ENCODE peak calls at places on chromosomes 12 and 14, in ten cellular contexts. L is H7; Y is right cardiac atrium; S is aorta; X is fibroblast of gingiva; C is stimulated activated CD8-positive, alpha-beta memory T cell treated with anti-CD3 and anti-CD28 coated beads, Interleukin-2, amount 100 ng/mL, for 1 hour; K is NCI-H748 treated with DMSO at 0.1 percent for 48 hours; E is cardiac septum; Z is NCI-H1092 treated with DMSO at 0.1 percent for 48 hours; A is effector CD4-positive, alpha-beta T cell. W is an unnamed sample.
A peak's percentile ranks its signal among the peaks of the same experiment; 100 is the strongest.

GRCh38 chr14:93712079-93712837 is 76.0 kb downstream of the PRIMA1 start:
- DNase-seq in K (no peak), X (no peak), Z (no peak), E (no peak), S (no peak), C (no peak), L (peak; percentile 52), Y (no peak), A (no peak), W (no peak)

GRCh38 chr12:46500673-46501072 is 128.1 kb upstream of the SLC38A2 start:
- DNase-seq in Z (no peak), L (no peak), C (no peak), A (no peak), K (no peak), E (no peak), Y (no peak), X (no peak), S (no peak), W (no peak)

GRCh38 chr12:88553941-88554658 is 26.2 kb downstream of the KITLG start:
- DNase-seq in K (peak; percentile 94), Z (peak; percentile 86), C (no peak), L (no peak), X (peak; percentile 98), A (no peak), E (no peak), S (no peak), Y (no peak), W (no peak)

GRCh38 chr12:45124485-45125155 is 73.7 kb upstream of the DBX2 start:
- DNase-seq in L (no peak), C (no peak), S (no peak), Y (no peak), K (no peak), E (no peak), X (no peak), A (no peak), Z (no peak), W (no peak)

GRCh38 chr14:69010632-69011031 is 31.5 kb upstream of the ACTN1 start:
- DNase-seq in Y (no peak), C (no peak), A (no peak), K (no peak), L (no peak), X (no peak), S (no peak), Z (no peak), E (no peak), W (no peak)

GRCh38 chr12:98422809-98423208 is 92.6 kb upstream of the TMPO start:
- DNase-seq in A (no peak), K (peak; percentile 8), Z (no peak), S (no peak), X (no peak), C (no peak), L (peak; percentile 53), Y (no peak), E (no peak), W (no peak)

GRCh38 chr14:101256266-101256665 is 305.0 kb upstream of the DIO3 start:
- DNase-seq in L (peak; percentile 8), Z (no peak), C (no peak), S (no peak), X (no peak), K (no peak), Y (no peak), E (no peak), A (no peak), W (no peak)

GRCh38 chr12:96294831-96295230 is 100.7 kb downstream of the ELK3 start:
- DNase-seq in K (no peak), X (peak; percentile 21), E (no peak), C (no peak), Z (no peak), S (no peak), A (no peak), L (no peak), Y (no peak), W (no peak)

GRCh38 chr14:99590746-99591555 is 13.1 kb downstream of the CCDC85C start:
- DNase-seq in A (no peak), K (no peak), E (no peak), C (no peak), Z (peak; percentile 48), S (no peak), X (no peak), Y (no peak), L (peak; percentile 60), W (no peak)

GRCh38 chr14:82642425-82642824 is 1108.8 kb upstream of the SEL1L start:
- DNase-seq in A (no peak), Z (no peak), E (no peak), X (no peak), Y (no peak), C (no peak), S (no peak), L (peak; percentile 3), K (no peak), W (peak; percentile 65)

GRCh38 chr12:46320731-46321130 is 51.8 kb downstream of the SLC38A2 start:
- DNase-seq in A (no peak), X (no peak), S (no peak), Z (no peak), Y (no peak), L (no peak), K (no peak), E (no peak), C (no peak), W (no peak)

GRCh38 chr12:19223018-19223417 is 93.5 kb downstream of the PLEKHA5 start:
- DNase-seq in E (no peak), C (no peak), K (peak; percentile 21), Z (peak; percentile 87), A (no peak), S (no peak), Y (no peak), X (no peak), L (no peak), W (no peak)

GRCh38 chr14:89660183-89660582 is 243.2 kb upstream of the FOXN3 start:
- DNase-seq in Y (peak; percentile 18), S (no peak), C (no peak), K (no peak), A (no peak), E (no peak), X (peak; percentile 60), Z (no peak), L (no peak), W (no peak)

GRCh38 chr12:1213205-1213604 is 222.2 kb downstream of the ERC1 start:
- DNase-seq in Z (no peak), E (no peak), S (no peak), K (no peak), X (no peak), L (no peak), Y (no peak), C (no peak), A (no peak), W (no peak)

GRCh38 chr12:126966498-126966897 is 1300.5 kb upstream of the TMEM132C start:
- DNase-seq in Y (no peak), L (no peak), K (no peak), E (no peak), A (no peak), C (no peak), Z (no peak), S (no peak), X (no peak), W (no peak)

GRCh38 chr14:90553298-90553920 is 156.6 kb downstream of the CALM1 start:
- DNase-seq in Z (peak; percentile 48), Y (no peak), X (no peak), A (no peak), E (no peak), C (no peak), L (peak; percentile 79), K (no peak), S (peak; percentile 29), W (no peak)

GRCh38 chr14:75120546-75121291 is 6.1 kb downstream of the NEK9 start:
- DNase-seq in A (no peak), L (no peak), Z (no peak), C (no peak), E (no peak), K (no peak), X (no peak), S (no peak), Y (no peak), W (no peak)

GRCh38 chr12:40063424-40063823 is 42.5 kb downstream of the SLC2A13 start:
- DNase-seq in S (no peak), Z (no peak), C (no peak), Y (peak; percentile 5), E (no peak), K (peak; percentile 34), L (no peak), X (peak; percentile 58), A (no peak), W (no peak)

GRCh38 chr14:100237735-100238418 is 1.1 kb upstream of the YY1 start:
- DNase-seq in L (peak; percentile 77), A (peak; percentile 23), E (no peak), Y (no peak), S (peak; percentile 71), K (peak; percentile 21), X (peak; percentile 33), Z (peak; percentile 43), C (no peak), W (no peak)

GRCh38 chr12:124205405-124205804 is 89.5 kb upstream of the RFLNA start:
- DNase-seq in E (no peak), Y (no peak), S (no peak), L (no peak), A (no peak), C (no peak), X (no peak), Z (no peak), K (no peak), W (no peak)

GRCh38 chr12:113391145-113391544 is 12.5 kb downstream of the SDS start:
- DNase-seq in L (no peak), S (no peak), K (no peak), E (no peak), X (no peak), C (no peak), Z (no peak), Y (no peak), A (no peak), W (no peak)

GRCh38 chr12:75553398-75553797 is 42.0 kb upstream of the KRR1 start:
- DNase-seq in A (no peak), S (no peak), K (no peak), X (no peak), Z (no peak), C (no peak), E (no peak), Y (no peak), L (no peak), W (no peak)

GRCh38 chr12:48750215-48750614 is 33.7 kb upstream of the CCNT1 start:
- DNase-seq in A (no peak), E (no peak), S (no peak), X (peak; percentile 27), Y (no peak), L (no peak), Z (no peak), C (no peak), K (no peak), W (no peak)

GRCh38 chr12:46983959-46984833 is 95.2 kb upstream of the PCED1B start:
- DNase-seq in L (peak; percentile 57), K (peak; percentile 26), E (no peak), Z (peak; percentile 42), A (no peak), C (no peak), Y (no peak), X (peak; percentile 65), S (no peak), W (peak; percentile 22)